ENCODE peak calls at places on chromosomes 5 and 9, in four cellular contexts. Q is K562, M is SK-N-SH, T is H1. W is an unnamed sample.

GRCh38 chr5:111787006-111787405 is 30.0 kb upstream of the NREP start:
- DNase-seq in Q (no peak), M (no peak), T (no peak), W (no peak)

GRCh38 chr5:137836997-137837396 is 30.7 kb upstream of the MYOT start:
- DNase-seq in T (no peak), Q (no peak), M (no peak), W (no peak)

GRCh38 chr5:757931-758697 is 26.4 kb downstream of the ZDHHC11B start:
- DNase-seq in T (no peak), M (peak), Q (peak), W (peak)

GRCh38 chr5:4230531-4230904 is 634.9 kb downstream of the IRX1 start:
- DNase-seq in M (no peak), Q (no peak), T (no peak), W (no peak)

GRCh38 chr9:99040911-99041582 is 63.9 kb upstream of the TGFBR1 start:
- DNase-seq in T (no peak), M (no peak), Q (no peak), W (no peak)

GRCh38 chr9:25964239-25964638 is 286.0 kb upstream of the TUSC1 start:
- DNase-seq in Q (no peak), T (peak), M (peak), W (peak)

GRCh38 chr5:161897033-161897432 is 49.1 kb downstream of the GABRA1 start:
- DNase-seq in M (no peak), Q (no peak), T (no peak), W (no peak)

GRCh38 chr9:135736979-135737839 is 35.2 kb downstream of the KCNT1 start:
- DNase-seq in M (no peak), Q (no peak), T (no peak), W (no peak)

GRCh38 chr5:150255659-150256415 is 33.7 kb downstream of the CAMK2A start:
- DNase-seq in T (no peak), Q (no peak), M (peak), W (no peak)

GRCh38 chr5:157651623-157652376 is 438 bp downstream of the SOX30 start:
- DNase-seq in M (no peak), T (peak), Q (no peak), W (peak)

GRCh38 chr5:102542064-102542463 is 43.3 kb upstream of the SLCO6A1 start:
- DNase-seq in M (no peak), Q (no peak), T (no peak), W (no peak)

GRCh38 chr9:92882276-92882675 is 4.4 kb upstream of the ZNF484 start:
- DNase-seq in M (no peak), Q (no peak), T (peak), W (peak)

GRCh38 chr5:6760003-6760402 is 46.8 kb downstream of the TENT4A start:
- DNase-seq in T (no peak), M (no peak), Q (no peak), W (no peak)

GRCh38 chr9:115891929-115892328 is 261.7 kb upstream of the PAPPA start:
- DNase-seq in T (no peak), M (no peak), Q (no peak), W (no peak)

GRCh38 chr9:134442486-134443168 is 116.4 kb downstream of the RXRA start:
- DNase-seq in Q (no peak), M (peak), T (no peak), W (no peak)

GRCh38 chr9:104775961-104776360 is 12.0 kb downstream of the NIPSNAP3B start:
- DNase-seq in M (no peak), Q (no peak), T (no peak), W (no peak)

GRCh38 chr9:115030006-115030405 is 88.0 kb downstream of the TNC start:
- DNase-seq in Q (no peak), T (no peak), M (no peak), W (no peak)

GRCh38 chr9:77176686-77177142 is 620 bp upstream of the VPS13A start:
- DNase-seq in Q (no peak), M (no peak), T (no peak), W (no peak)

GRCh38 chr9:93679536-93680444 is 103.4 kb downstream of the PHF2 start:
- DNase-seq in T (no peak), Q (no peak), M (peak), W (peak)

GRCh38 chr5:174167080-174167910 is 121.8 kb downstream of the NSG2 start:
- DNase-seq in M (no peak), Q (no peak), T (no peak), W (no peak)

GRCh38 chr5:14440598-14441401 is 140.8 kb upstream of the OTULINL start:
- DNase-seq in Q (no peak), M (peak), T (no peak), W (no peak)

GRCh38 chr5:148641735-148642134 is 12.6 kb downstream of the HTR4 start:
- DNase-seq in T (no peak), M (no peak), Q (no peak), W (no peak)

GRCh38 chr9:126419475-126419874 is 92.8 kb downstream of the MVB12B start:
- DNase-seq in Q (no peak), T (no peak), M (no peak), W (no peak)

GRCh38 chr5:5881294-5881693 is 458.8 kb downstream of the ICE1 start:
- DNase-seq in T (peak), M (no peak), Q (no peak), W (peak)

GRCh38 chr5:150398432-150399157 is 14.1 kb downstream of the CD74 start:
- DNase-seq in T (no peak), Q (no peak), M (no peak), W (peak)

GRCh38 chr5:90161399-90161798 is 248.2 kb downstream of the CETN3 start:
- DNase-seq in Q (peak), M (peak), T (peak), W (peak)

GRCh38 chr9:115913666-115914065 is 239.9 kb upstream of the PAPPA start:
- DNase-seq in T (no peak), Q (no peak), M (no peak), W (no peak)

GRCh38 chr5:121870489-121870888 is 18.8 kb downstream of the FTMT start:
- DNase-seq in T (no peak), M (no peak), Q (no peak), W (no peak)

GRCh38 chr5:479566-480319 is 36.8 kb downstream of the EXOC3 start:
- DNase-seq in M (no peak), T (no peak), Q (no peak), W (no peak)

GRCh38 chr9:71509054-71509453 is 259.3 kb downstream of the CEMIP2 start:
- DNase-seq in T (no peak), Q (no peak), M (no peak), W (no peak)

GRCh38 chr9:76962732-76963131 is 56.7 kb upstream of the FOXB2 start:
- DNase-seq in M (no peak), Q (no peak), T (no peak), W (no peak)

GRCh38 chr9:121997791-121998190 is 95.3 kb downstream of the TTLL11 start:
- DNase-seq in M (no peak), T (no peak), Q (no peak), W (no peak)

GRCh38 chr5:125883223-125883622 is 540.0 kb upstream of the GRAMD2B start:
- DNase-seq in Q (no peak), T (no peak), M (no peak), W (no peak)

GRCh38 chr5:137231535-137231934 is 267.6 kb downstream of the SPOCK1 start:
- DNase-seq in T (no peak), Q (no peak), M (no peak), W (no peak)

GRCh38 chr5:167511276-167511675 is 780.2 kb upstream of the WWC1 start:
- DNase-seq in T (peak), M (no peak), Q (no peak), W (no peak)

GRCh38 chr9:113737414-113738271 is 138.5 kb upstream of the ZNF618 start:
- DNase-seq in T (no peak), Q (peak), M (peak), W (peak)

GRCh38 chr5:18566671-18567070 is 932.4 kb downstream of the TAF11L14 start:
- DNase-seq in T (no peak), Q (no peak), M (peak), W (no peak)
- TF ChIP-seq TEAD4 in T (no peak), Q (no peak), M (no peak), W (no peak)

DNA sequence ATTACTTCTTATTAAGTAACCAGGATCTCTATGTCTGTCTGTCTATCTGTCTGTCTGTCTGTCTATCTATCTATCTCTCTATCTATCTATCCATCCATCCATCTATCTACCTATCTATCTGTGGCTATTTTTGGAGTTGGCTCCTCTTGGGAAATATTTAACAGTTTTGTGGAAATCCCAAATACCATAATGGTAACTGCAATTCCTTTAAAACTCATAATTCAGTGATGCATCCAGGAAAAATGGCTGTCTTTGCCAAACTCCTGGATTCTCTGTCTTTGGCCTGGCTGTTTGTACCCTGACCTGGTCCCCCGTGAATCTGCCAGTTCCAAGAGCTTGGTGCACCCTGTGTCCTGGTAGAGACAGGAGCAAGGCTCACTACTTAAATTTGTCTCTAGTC is 197.0 kb downstream of the PCSK1 start:
- DNase-seq in T (no peak), Q (no peak), M (no peak), W (no peak)
- TF ChIP-seq TEAD4 in T (no peak), Q (no peak), M (no peak), W (no peak)

GRCh38 chr5:142969624-142970439 is 199.7 kb downstream of the ARHGAP26 start:
- DNase-seq in Q (no peak), M (no peak), T (no peak), W (no peak)
- TF ChIP-seq TEAD4 in Q (no peak), M (no peak), T (no peak), W (no peak)

DNA sequence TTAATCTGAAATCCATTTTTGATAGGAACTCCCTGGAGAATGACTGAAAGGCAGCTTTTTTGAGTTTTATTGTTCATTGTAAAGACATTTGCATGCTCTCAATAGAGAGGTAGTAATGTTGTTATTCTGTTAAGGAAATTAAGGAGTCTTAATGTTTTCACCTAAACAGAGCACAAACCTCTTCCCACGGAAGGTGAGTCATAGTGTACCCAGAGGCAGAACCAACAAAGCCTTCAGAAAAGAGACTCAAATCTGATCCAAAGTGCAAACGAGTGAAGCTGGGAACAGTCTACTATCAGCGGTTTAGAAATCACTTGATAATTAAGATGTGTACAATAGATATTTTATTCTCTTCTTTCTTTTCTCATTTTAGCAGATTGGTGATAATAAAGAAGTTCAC is 470.5 kb downstream of the PLK2 start:
- DNase-seq in Q (no peak), M (no peak), T (no peak), W (no peak)
- TF ChIP-seq TEAD4 in Q (no peak), M (no peak), T (no peak), W (no peak)

DNA sequence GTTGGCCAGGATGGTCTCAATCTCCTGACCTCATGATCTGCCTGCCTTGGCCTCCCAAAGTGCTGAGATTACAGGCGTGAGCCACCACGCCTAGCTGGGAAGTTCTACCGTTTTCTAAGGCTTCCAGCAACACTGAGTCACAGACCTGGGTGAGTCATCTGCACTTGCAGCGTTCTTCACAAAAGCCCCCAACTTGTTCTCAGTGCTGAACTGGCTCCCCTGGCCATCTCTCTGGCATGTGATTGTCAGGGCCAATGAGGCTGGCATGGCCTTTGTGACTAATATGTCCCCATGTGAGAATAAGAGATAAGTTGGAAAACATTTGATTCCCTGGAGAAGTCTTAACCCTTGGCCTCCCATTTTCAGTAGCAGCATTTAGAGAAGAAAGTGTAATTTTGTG is 124.4 kb downstream of the WDR41 start:
- DNase-seq in T (no peak), M (no peak), Q (no peak), W (no peak)
- TF ChIP-seq TEAD4 in T (no peak), M (no peak), Q (no peak), W (no peak)

DNA sequence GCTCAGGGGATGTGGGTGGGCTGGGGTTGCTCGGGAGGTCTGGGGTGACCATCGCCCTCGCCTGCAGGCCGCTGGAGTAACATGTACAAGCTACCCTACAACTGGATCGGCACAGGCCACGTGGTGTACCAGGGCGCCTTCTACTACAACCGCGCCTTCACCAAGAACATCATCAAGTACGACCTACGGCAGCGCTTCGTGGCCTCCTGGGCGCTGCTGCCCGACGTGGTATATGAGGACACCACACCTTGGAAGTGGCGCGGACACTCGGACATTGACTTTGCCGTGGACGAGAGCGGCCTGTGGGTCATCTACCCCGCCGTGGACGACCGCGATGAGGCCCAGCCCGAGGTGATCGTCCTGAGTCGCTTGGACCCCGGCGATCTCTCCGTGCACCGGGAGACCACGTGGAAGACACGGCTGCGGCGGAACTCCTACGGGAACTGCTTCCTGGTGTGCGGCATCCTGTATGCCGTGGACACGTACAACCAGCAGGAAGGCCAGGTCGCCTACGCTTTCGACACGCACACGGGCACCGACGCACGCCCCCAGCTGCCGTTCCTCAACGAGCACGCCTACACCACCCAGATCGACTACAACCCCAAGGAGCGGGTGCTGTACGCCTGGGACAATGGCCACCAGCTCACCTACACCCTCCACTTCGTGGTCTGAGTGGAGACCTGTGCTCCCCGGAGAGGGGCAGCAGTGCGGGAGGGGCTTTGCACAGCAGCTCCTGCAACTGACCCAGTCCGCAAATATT is 33.0 kb downstream of the OLFML2A start:
- DNase-seq in T (no peak), M (peak), Q (no peak), W (no peak)
- TF ChIP-seq TEAD4 in T (no peak), M (no peak), Q (no peak), W (no peak)

GRCh38 chr5:172739385-172739784 is 31.6 kb downstream of the DUSP1 start:
- DNase-seq in Q (no peak), M (no peak), T (no peak), W (no peak)
- TF ChIP-seq TEAD4 in Q (no peak), M (no peak), T (no peak), W (no peak)

GRCh38 chr5:34699155-34700077 is 43.3 kb downstream of the RAI14 start:
- DNase-seq in T (no peak), M (no peak), Q (peak), W (peak)

GRCh38 chr5:34698109-34698419 is 41.9 kb downstream of the RAI14 start:
- DNase-seq in T (no peak), M (no peak), Q (no peak), W (no peak)

GRCh38 chr5:34697308-34698108 is 41.4 kb downstream of the RAI14 start:
- DNase-seq in M (no peak), Q (no peak), T (no peak), W (no peak)

GRCh38 chr5:34700078-34700452 is 43.9 kb downstream of the RAI14 start:
- DNase-seq in Q (peak), T (no peak), M (no peak), W (no peak)

GRCh38 chr5:34698754-34699153 is 42.6 kb downstream of the RAI14 start:
- DNase-seq in M (no peak), T (no peak), Q (no peak), W (no peak)
- TF ChIP-seq TEAD4 in M (no peak), T (no peak), Q (no peak), W (no peak)

GRCh38 chr9:118614011-118614410 is 755.2 kb downstream of the BRINP1 start:
- DNase-seq in M (no peak), Q (no peak), T (no peak), W (no peak)

GRCh38 chr9:118612201-118612600 is 757.0 kb downstream of the BRINP1 start:
- DNase-seq in M (no peak), T (no peak), Q (no peak), W (no peak)

GRCh38 chr9:118606669-118607068 is 762.6 kb downstream of the BRINP1 start:
- DNase-seq in Q (no peak), T (no peak), M (no peak), W (no peak)

DNA sequence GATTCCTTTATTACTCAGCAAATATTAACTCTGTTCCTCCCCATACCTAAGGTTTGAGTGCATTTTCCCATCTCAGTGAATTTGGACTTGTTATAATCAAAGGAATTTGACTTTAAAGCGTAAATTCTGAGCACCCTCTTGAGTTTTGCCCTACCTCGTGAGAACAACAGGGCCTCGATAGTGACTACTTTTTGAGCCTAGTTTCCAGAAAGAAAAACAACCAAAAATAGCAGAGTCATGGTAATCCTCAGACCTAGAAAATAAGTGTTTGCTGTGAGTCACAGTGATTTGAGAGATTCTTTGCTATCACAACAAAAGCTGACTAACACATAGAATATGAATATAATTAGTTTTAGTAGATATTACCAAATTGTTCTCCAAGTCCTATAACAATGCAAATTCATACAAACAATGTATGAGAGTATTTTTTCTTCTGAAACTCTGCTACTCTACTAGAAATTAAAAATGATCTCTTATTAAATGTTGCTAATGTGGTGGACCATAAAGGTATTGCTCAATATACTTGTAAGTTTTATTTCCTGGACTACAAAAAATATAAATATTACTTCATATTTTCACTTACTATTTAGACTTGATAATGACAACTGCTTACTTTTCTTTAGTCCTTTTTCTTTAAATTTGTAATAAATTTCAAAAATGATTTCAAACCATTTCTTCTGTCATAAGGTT is 759.7 kb downstream of the BRINP1 start:
- DNase-seq in M (no peak), T (no peak), Q (no peak), W (no peak)
- TF ChIP-seq TEAD4 in M (no peak), T (no peak), Q (no peak), W (no peak)

GRCh38 chr9:129379181-129379836 is 201.2 kb upstream of the IER5L start:
- DNase-seq in Q (no peak), M (no peak), T (no peak), W (no peak)
- TF ChIP-seq TEAD4 in Q (no peak), M (no peak), T (no peak), W (no peak)